ENCODE peak calls at places on chromosomes 7 and 10, in five cellular contexts. One of them, this sample, is unnamed.

GRCh38 chr7:44087914-44088838 is 5.8 kb upstream of the POLM start:
- DNase-seq in T-helper 2 cell: no peak
- DNase-seq in head of caudate nucleus: no peak
- DNase-seq in HTR-8/SVneo: peak
- DNase-seq in retina: no peak
- DNase-seq in this sample: peak

GRCh38 chr10:75395955-75396860 is 5.4 kb downstream of the ZNF503 start:
- DNase-seq in T-helper 2 cell: no peak
- DNase-seq in head of caudate nucleus: no peak
- DNase-seq in HTR-8/SVneo: no peak
- DNase-seq in retina: peak
- DNase-seq in this sample: no peak

GRCh38 chr7:75772081-75773077 is at the start of gene CCL26:
- DNase-seq in T-helper 2 cell: no peak
- DNase-seq in head of caudate nucleus: no peak
- DNase-seq in HTR-8/SVneo: peak
- DNase-seq in retina: no peak
- DNase-seq in this sample: peak

GRCh38 chr7:46705416-46706255 is 784.6 kb upstream of the IGFBP3 start:
- DNase-seq in T-helper 2 cell: no peak
- DNase-seq in head of caudate nucleus: no peak
- DNase-seq in HTR-8/SVneo: no peak
- DNase-seq in retina: no peak
- DNase-seq in this sample: peak

GRCh38 chr7:103065666-103066065 is 8.9 kb downstream of the FBXL13 start:
- DNase-seq in T-helper 2 cell: no peak
- DNase-seq in head of caudate nucleus: no peak
- DNase-seq in HTR-8/SVneo: peak
- DNase-seq in retina: no peak
- DNase-seq in this sample: peak

GRCh38 chr7:33452805-33453502 is 323.6 kb downstream of the BBS9 start:
- DNase-seq in T-helper 2 cell: no peak
- DNase-seq in head of caudate nucleus: no peak
- DNase-seq in HTR-8/SVneo: no peak
- DNase-seq in retina: no peak
- DNase-seq in this sample: no peak

GRCh38 chr10:47364911-47365310 is 16.7 kb downstream of the RBP3 start:
- DNase-seq in T-helper 2 cell: no peak
- DNase-seq in head of caudate nucleus: no peak
- DNase-seq in HTR-8/SVneo: no peak
- DNase-seq in retina: no peak
- DNase-seq in this sample: no peak

GRCh38 chr7:12594122-12594897 is 23.8 kb downstream of the SCIN start:
- DNase-seq in T-helper 2 cell: no peak
- DNase-seq in head of caudate nucleus: peak
- DNase-seq in HTR-8/SVneo: no peak
- DNase-seq in retina: no peak
- DNase-seq in this sample: no peak

GRCh38 chr7:23472974-23473847 is 2.9 kb upstream of the IGF2BP3 start:
- DNase-seq in T-helper 2 cell: no peak
- DNase-seq in head of caudate nucleus: no peak
- DNase-seq in HTR-8/SVneo: no peak
- DNase-seq in retina: no peak
- DNase-seq in this sample: no peak

GRCh38 chr7:121038717-121039509 is 50.4 kb downstream of the CPED1 start:
- DNase-seq in T-helper 2 cell: no peak
- DNase-seq in head of caudate nucleus: no peak
- DNase-seq in HTR-8/SVneo: no peak
- DNase-seq in retina: no peak
- DNase-seq in this sample: no peak

GRCh38 chr10:663844-664243 is 25.6 kb downstream of the DIP2C start:
- DNase-seq in T-helper 2 cell: no peak
- DNase-seq in head of caudate nucleus: peak
- DNase-seq in HTR-8/SVneo: no peak
- DNase-seq in retina: peak
- DNase-seq in this sample: no peak

GRCh38 chr10:88731296-88731695 is 25.2 kb downstream of the LIPK start:
- DNase-seq in T-helper 2 cell: no peak
- DNase-seq in head of caudate nucleus: no peak
- DNase-seq in HTR-8/SVneo: no peak
- DNase-seq in retina: no peak
- DNase-seq in this sample: no peak

GRCh38 chr7:136869991-136870798 is 1.7 kb downstream of the CHRM2 start:
- DNase-seq in T-helper 2 cell: no peak
- DNase-seq in head of caudate nucleus: no peak
- DNase-seq in HTR-8/SVneo: no peak
- DNase-seq in retina: peak
- DNase-seq in this sample: peak

GRCh38 chr10:103765981-103766380 is 89.4 kb downstream of the SH3PXD2A start:
- DNase-seq in T-helper 2 cell: peak
- DNase-seq in head of caudate nucleus: no peak
- DNase-seq in HTR-8/SVneo: no peak
- DNase-seq in retina: no peak
- DNase-seq in this sample: no peak

GRCh38 chr10:133179651-133180050 is 19.6 kb downstream of the KNDC1 start:
- DNase-seq in T-helper 2 cell: no peak
- DNase-seq in head of caudate nucleus: no peak
- DNase-seq in HTR-8/SVneo: no peak
- DNase-seq in retina: no peak
- DNase-seq in this sample: no peak

GRCh38 chr10:47161465-47161864 is 138.5 kb upstream of the GDF10 start:
- DNase-seq in T-helper 2 cell: no peak
- DNase-seq in head of caudate nucleus: no peak
- DNase-seq in HTR-8/SVneo: no peak
- DNase-seq in retina: no peak
- DNase-seq in this sample: no peak

GRCh38 chr7:30047124-30047523 is 18.9 kb downstream of the PLEKHA8 start:
- DNase-seq in T-helper 2 cell: no peak
- DNase-seq in head of caudate nucleus: no peak
- DNase-seq in HTR-8/SVneo: no peak
- DNase-seq in retina: no peak
- DNase-seq in this sample: no peak

GRCh38 chr10:31619410-31620095 is 300.5 kb downstream of the ZEB1 start:
- DNase-seq in T-helper 2 cell: no peak
- DNase-seq in head of caudate nucleus: no peak
- DNase-seq in HTR-8/SVneo: no peak
- DNase-seq in retina: no peak
- DNase-seq in this sample: no peak

This sample was measured in hepatic stellate cell.